ENCODE peak calls at places on chromosomes 16 and 17, in five cellular contexts. U is OCI-LY7; J is CD4-positive, alpha-beta T cell; H is left lung; T is H9. D is an unnamed sample.

GRCh38 chr17:869067-869466 is 86.9 kb downstream of the MRM3 start:
- DNase-seq in U (no peak), J (no peak), H (no peak), T (no peak), D (peak; percentile 33)

GRCh38 chr17:20046629-20047028 is 37.5 kb downstream of the SPECC1 start:
- DNase-seq in U (no peak), J (no peak), H (peak; percentile 54), T (peak; percentile 64), D (no peak)

GRCh38 chr17:7612294-7612640 is 2.4 kb downstream of the FXR2 start:
- DNase-seq in U (no peak), J (no peak), H (no peak), T (no peak), D (no peak)

GRCh38 chr16:28087675-28088285 is 24.3 kb upstream of the GSG1L start:
- DNase-seq in U (no peak), J (no peak), H (no peak), T (no peak), D (no peak)

GRCh38 chr17:19354748-19355147 is 7.8 kb downstream of the B9D1 start:
- DNase-seq in U (no peak), J (no peak), H (no peak), T (no peak), D (no peak)

GRCh38 chr16:53626161-53626560 is 77.5 kb downstream of the RPGRIP1L start:
- DNase-seq in U (no peak), J (no peak), H (no peak), T (no peak), D (no peak)

GRCh38 chr17:28811594-28812135 is 30.9 kb downstream of the FAM222B start:
- DNase-seq in U (peak; percentile 19), J (no peak), H (no peak), T (no peak), D (no peak)

GRCh38 chr16:47779201-47780016 is 318.3 kb downstream of the PHKB start:
- DNase-seq in U (no peak), J (no peak), H (no peak), T (no peak), D (no peak)

GRCh38 chr16:89045181-89045815 is 48.4 kb upstream of the ACSF3 start:
- DNase-seq in U (no peak), J (no peak), H (no peak), T (no peak), D (no peak)

GRCh38 chr16:49698931-49699715 is 156.8 kb downstream of the ZNF423 start:
- DNase-seq in U (no peak), J (no peak), H (no peak), T (no peak), D (no peak)

GRCh38 chr17:77887464-77888241 is 70.8 kb upstream of the TNRC6C start:
- DNase-seq in U (peak; percentile 33), J (peak; percentile 76), H (peak; percentile 95), T (no peak), D (peak; percentile 76)

GRCh38 chr17:79223953-79224352 is 149.3 kb downstream of the ENGASE start:
- DNase-seq in U (no peak), J (no peak), H (peak; percentile 13), T (no peak), D (no peak)

GRCh38 chr16:84741351-84741791 is 41.6 kb downstream of the USP10 start:
- DNase-seq in U (no peak), J (no peak), H (no peak), T (no peak), D (no peak)

GRCh38 chr17:7380321-7380720 is 568 bp upstream of the TNK1 start:
- DNase-seq in U (no peak), J (no peak), H (no peak), T (peak; percentile 64), D (peak; percentile 80)

GRCh38 chr17:7903154-7904103 is 12.7 kb downstream of the RNF227 start:
- DNase-seq in U (no peak), J (no peak), H (no peak), T (peak; percentile 62), D (no peak)

GRCh38 chr16:31382485-31383161 is 10.5 kb upstream of the ITGAD start:
- DNase-seq in U (peak; percentile 54), J (peak; percentile 62), H (peak; percentile 94), T (peak; percentile 83), D (peak; percentile 67)

GRCh38 chr17:4249452-4250029 is 14.2 kb downstream of the ANKFY1 start:
- DNase-seq in U (peak; percentile 60), J (no peak), H (no peak), T (no peak), D (no peak)

GRCh38 chr17:67488768-67489167 is 111.7 kb downstream of the PITPNC1 start:
- DNase-seq in U (no peak), J (no peak), H (no peak), T (peak; percentile 2), D (no peak)
- H3K9me3 ChIP-seq in U (no peaks in the 10 kb centered on the region), J (no peaks in the 10 kb centered on the region), H (no peaks in the 10 kb centered on the region), T (no peaks in the 10 kb centered on the region), D (no peaks in the 10 kb centered on the region)

GRCh38 chr16:2244301-2244700 is 7.1 kb downstream of the ECI1 start:
- DNase-seq in U (no peak), J (no peak), H (no peak), T (peak; percentile 60), D (no peak)
- TF ChIP-seq CTCF in U (no peak), J (no peak), H (no peak), T (peak; percentile 50), D (no peak)

GRCh38 chr17:39170558-39170957 is 4.6 kb upstream of the ARL5C start:
- DNase-seq in U (no peak), J (no peak), H (no peak), T (no peak), D (no peak)
- H3K9me3 ChIP-seq in U (peaks cover 3% of the 10 kb centered on the region), J (no peaks in the 10 kb centered on the region), H (no peaks in the 10 kb centered on the region), T (no peaks in the 10 kb centered on the region), D (no peaks in the 10 kb centered on the region)

GRCh38 chr17:57445051-57445450 is 188.7 kb downstream of the MSI2 start:
- DNase-seq in U (no peak), J (no peak), H (no peak), T (no peak), D (no peak)
- TF ChIP-seq CTCF in U (no peak), J (no peak), H (no peak), T (no peak), D (no peak)

GRCh38 chr16:3212006-3212405 is 23.0 kb downstream of the ZNF200 start:
- DNase-seq in U (no peak), J (no peak), H (no peak), T (no peak), D (no peak)

GRCh38 chr16:3212567-3212966 is 22.4 kb downstream of the ZNF200 start:
- DNase-seq in U (no peak), J (no peak), H (no peak), T (no peak), D (no peak)

GRCh38 chr16:3202903-3203539 is 15.0 kb downstream of the OR1F1 start:
- DNase-seq in U (no peak), J (no peak), H (no peak), T (no peak), D (no peak)

GRCh38 chr16:3207086-3207953 is 19.3 kb downstream of the OR1F1 start:
- DNase-seq in U (no peak), J (no peak), H (no peak), T (no peak), D (no peak)
- H3K9me3 ChIP-seq in U (peaks cover 20% of the 10 kb centered on the region), J (peaks cover 11% of the 10 kb centered on the region), H (peaks cover 33% of the 10 kb centered on the region), T (no peaks in the 10 kb centered on the region), D (peaks cover 56% of the 10 kb centered on the region)

GRCh38 chr17:76032073-76032779 is 5.1 kb upstream of the EVPL start:
- DNase-seq in U (no peak), J (no peak), H (no peak), T (no peak), D (no peak)
- TF ChIP-seq CTCF in U (peak; percentile 18), J (no peak), H (no peak), T (peak; percentile 12), D (no peak)

GRCh38 chr16:75679366-75679765 is 2.6 kb upstream of the CPHXL2 start:
- DNase-seq in U (no peak), J (no peak), H (no peak), T (no peak), D (no peak)

GRCh38 chr16:75676909-75677308 is at the start of gene CPHXL2:
- DNase-seq in U (no peak), J (no peak), H (no peak), T (no peak), D (no peak)

GRCh38 chr16:75687361-75687760 is 10.6 kb upstream of the CPHXL2 start:
- DNase-seq in U (no peak), J (no peak), H (no peak), T (no peak), D (no peak)

GRCh38 chr16:75682308-75682707 is 5.5 kb upstream of the CPHXL2 start:
- DNase-seq in U (no peak), J (no peak), H (no peak), T (no peak), D (no peak)
- H3K9me3 ChIP-seq in U (peaks cover 8% of the 10 kb centered on the region), J (no peaks in the 10 kb centered on the region), H (no peaks in the 10 kb centered on the region), T (peaks cover 28% of the 10 kb centered on the region), D (no peaks in the 10 kb centered on the region)

GRCh38 chr17:76644995-76645394 is 1.4 kb upstream of the ST6GALNAC1 start:
- DNase-seq in U (no peak), J (no peak), H (no peak), T (no peak), D (peak; percentile 84)

GRCh38 chr17:76642032-76642561 is 1.5 kb downstream of the ST6GALNAC1 start:
- DNase-seq in U (no peak), J (no peak), H (no peak), T (no peak), D (no peak)

GRCh38 chr17:76643553-76644148 is at the start of gene ST6GALNAC1:
- DNase-seq in U (no peak), J (peak; percentile 44), H (no peak), T (no peak), D (peak; percentile 85)

GRCh38 chr17:76641501-76641900 is 2.1 kb downstream of the ST6GALNAC1 start:
- DNase-seq in U (no peak), J (no peak), H (no peak), T (no peak), D (no peak)

GRCh38 chr17:76642994-76643393 is 563 bp downstream of the ST6GALNAC1 start:
- DNase-seq in U (no peak), J (no peak), H (no peak), T (no peak), D (no peak)
- TF ChIP-seq CTCF in U (no peak), J (no peak), H (no peak), T (no peak), D (no peak)

GRCh38 chr17:70414275-70414674 is 244.9 kb downstream of the KCNJ2 start:
- DNase-seq in U (no peak), J (no peak), H (no peak), T (no peak), D (no peak)
- H3K9me3 ChIP-seq in U (no peaks in the 10 kb centered on the region), J (no peaks in the 10 kb centered on the region), H (no peaks in the 10 kb centered on the region), T (no peaks in the 10 kb centered on the region), D (no peaks in the 10 kb centered on the region)

DNA sequence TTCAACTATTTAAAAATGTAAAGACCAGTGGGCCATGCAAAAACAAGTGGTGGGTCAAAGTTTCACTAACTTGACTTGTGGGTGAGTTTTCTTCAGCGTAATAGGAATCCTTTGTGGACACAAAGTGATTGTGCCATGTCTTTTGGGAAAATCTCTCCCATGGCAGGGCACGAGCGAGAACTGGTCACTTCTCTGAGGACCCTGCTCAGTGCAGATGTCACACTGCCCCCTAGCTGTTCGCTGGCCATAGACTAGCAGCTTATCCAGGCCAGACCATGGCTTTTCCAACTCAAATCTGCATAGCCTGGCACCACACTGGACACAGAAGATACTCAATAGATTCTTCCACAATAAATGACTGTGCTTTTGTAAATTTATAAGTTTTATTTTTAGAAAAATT is 306.0 kb upstream of the CCL2 start:
- DNase-seq in U (no peak), J (no peak), H (no peak), T (peak; percentile 84), D (no peak)
- TF ChIP-seq CTCF in U (peak; percentile 52), J (no peak), H (no peak), T (peak; percentile 84), D (no peak)